ENCODE peak calls at places on chromosomes 13 and 19, in eight cellular contexts. One of them, this sample, is unnamed.

GRCh38 chr19:47779524-47780214 is 1.2 kb downstream of the SELENOW start:
- DNase-seq in EL: no peak
- DNase-seq in stimulated activated CD8-positive, alpha-beta memory T cell treated with anti-CD3 and anti-CD28 coated beads, Interleukin-7, amount 100 ng/mL, for 4 hours: no peak
- DNase-seq in WTC11: no peak
- DNase-seq in Daoy: no peak
- DNase-seq in SW 1271: no peak
- DNase-seq in A549: no peak
- DNase-seq in ascending aorta: peak; percentile 45
- DNase-seq in this sample: no peak

GRCh38 chr19:47661161-47661560 is 52.1 kb upstream of the EHD2 start:
- DNase-seq in EL: no peak
- DNase-seq in stimulated activated CD8-positive, alpha-beta memory T cell treated with anti-CD3 and anti-CD28 coated beads, Interleukin-7, amount 100 ng/mL, for 4 hours: no peak
- DNase-seq in WTC11: no peak
- DNase-seq in Daoy: no peak
- DNase-seq in SW 1271: no peak
- DNase-seq in A549: no peak
- DNase-seq in ascending aorta: no peak
- DNase-seq in this sample: no peak

GRCh38 chr13:102686024-102686423 is 8.8 kb downstream of the METTL21C start:
- DNase-seq in EL: no peak
- DNase-seq in stimulated activated CD8-positive, alpha-beta memory T cell treated with anti-CD3 and anti-CD28 coated beads, Interleukin-7, amount 100 ng/mL, for 4 hours: no peak
- DNase-seq in WTC11: no peak
- DNase-seq in Daoy: no peak
- DNase-seq in SW 1271: no peak
- DNase-seq in A549: no peak
- DNase-seq in ascending aorta: no peak
- DNase-seq in this sample: no peak

GRCh38 chr13:94586371-94586770 is 9.6 kb downstream of the TGDS start:
- DNase-seq in EL: no peak
- DNase-seq in stimulated activated CD8-positive, alpha-beta memory T cell treated with anti-CD3 and anti-CD28 coated beads, Interleukin-7, amount 100 ng/mL, for 4 hours: no peak
- DNase-seq in WTC11: no peak
- DNase-seq in Daoy: no peak
- DNase-seq in SW 1271: no peak
- DNase-seq in A549: no peak
- DNase-seq in ascending aorta: no peak
- DNase-seq in this sample: no peak

GRCh38 chr13:40506592-40507446 is 159.6 kb downstream of the FOXO1 start:
- DNase-seq in EL: no peak
- DNase-seq in stimulated activated CD8-positive, alpha-beta memory T cell treated with anti-CD3 and anti-CD28 coated beads, Interleukin-7, amount 100 ng/mL, for 4 hours: no peak
- DNase-seq in WTC11: no peak
- DNase-seq in Daoy: no peak
- DNase-seq in SW 1271: no peak
- DNase-seq in A549: no peak
- DNase-seq in ascending aorta: no peak
- DNase-seq in this sample: no peak

GRCh38 chr19:29682236-29682895 is 17.1 kb downstream of the PLEKHF1 start:
- DNase-seq in EL: no peak
- DNase-seq in stimulated activated CD8-positive, alpha-beta memory T cell treated with anti-CD3 and anti-CD28 coated beads, Interleukin-7, amount 100 ng/mL, for 4 hours: no peak
- DNase-seq in WTC11: no peak
- DNase-seq in Daoy: no peak
- DNase-seq in SW 1271: no peak
- DNase-seq in A549: no peak
- DNase-seq in ascending aorta: no peak
- DNase-seq in this sample: no peak

GRCh38 chr13:101415358-101416174 is 742 bp downstream of the NALCN start:
- DNase-seq in EL: no peak
- DNase-seq in stimulated activated CD8-positive, alpha-beta memory T cell treated with anti-CD3 and anti-CD28 coated beads, Interleukin-7, amount 100 ng/mL, for 4 hours: no peak
- DNase-seq in WTC11: peak; percentile 16
- DNase-seq in Daoy: no peak
- DNase-seq in SW 1271: peak; percentile 69
- DNase-seq in A549: no peak
- DNase-seq in ascending aorta: no peak
- DNase-seq in this sample: no peak

GRCh38 chr19:55353803-55354697 is 469 bp downstream of the COX6B2 start:
- DNase-seq in EL: peak; percentile 54
- DNase-seq in stimulated activated CD8-positive, alpha-beta memory T cell treated with anti-CD3 and anti-CD28 coated beads, Interleukin-7, amount 100 ng/mL, for 4 hours: peak; percentile 39
- DNase-seq in WTC11: peak; percentile 82
- DNase-seq in Daoy: peak; percentile 73
- DNase-seq in SW 1271: peak; percentile 18
- DNase-seq in A549: peak; percentile 90
- DNase-seq in ascending aorta: no peak
- DNase-seq in this sample: peak; percentile 94

GRCh38 chr19:43229315-43229714 is 23.9 kb upstream of the PSG4 start:
- DNase-seq in EL: peak; percentile 41
- DNase-seq in stimulated activated CD8-positive, alpha-beta memory T cell treated with anti-CD3 and anti-CD28 coated beads, Interleukin-7, amount 100 ng/mL, for 4 hours: no peak
- DNase-seq in WTC11: no peak
- DNase-seq in Daoy: peak; percentile 50
- DNase-seq in SW 1271: peak; percentile 14
- DNase-seq in A549: no peak
- DNase-seq in ascending aorta: no peak
- DNase-seq in this sample: no peak

GRCh38 chr13:113413898-113414282 is 39.4 kb downstream of the ADPRHL1 start:
- DNase-seq in EL: no peak
- DNase-seq in stimulated activated CD8-positive, alpha-beta memory T cell treated with anti-CD3 and anti-CD28 coated beads, Interleukin-7, amount 100 ng/mL, for 4 hours: no peak
- DNase-seq in WTC11: no peak
- DNase-seq in Daoy: no peak
- DNase-seq in SW 1271: no peak
- DNase-seq in A549: no peak
- DNase-seq in ascending aorta: peak; percentile 70
- DNase-seq in this sample: no peak

GRCh38 chr19:19224150-19224851 is 12.5 kb downstream of the NCAN start:
- DNase-seq in EL: no peak
- DNase-seq in stimulated activated CD8-positive, alpha-beta memory T cell treated with anti-CD3 and anti-CD28 coated beads, Interleukin-7, amount 100 ng/mL, for 4 hours: no peak
- DNase-seq in WTC11: no peak
- DNase-seq in Daoy: no peak
- DNase-seq in SW 1271: no peak
- DNase-seq in A549: no peak
- DNase-seq in ascending aorta: no peak
- DNase-seq in this sample: no peak

GRCh38 chr13:109790071-109790470 is 3.7 kb upstream of the IRS2 start:
- DNase-seq in EL: peak; percentile 25
- DNase-seq in stimulated activated CD8-positive, alpha-beta memory T cell treated with anti-CD3 and anti-CD28 coated beads, Interleukin-7, amount 100 ng/mL, for 4 hours: no peak
- DNase-seq in WTC11: no peak
- DNase-seq in Daoy: no peak
- DNase-seq in SW 1271: no peak
- DNase-seq in A549: no peak
- DNase-seq in ascending aorta: no peak
- DNase-seq in this sample: no peak

GRCh38 chr13:46761174-46761573 is 35.8 kb downstream of the ESD start:
- DNase-seq in EL: no peak
- DNase-seq in stimulated activated CD8-positive, alpha-beta memory T cell treated with anti-CD3 and anti-CD28 coated beads, Interleukin-7, amount 100 ng/mL, for 4 hours: no peak
- DNase-seq in WTC11: no peak
- DNase-seq in Daoy: no peak
- DNase-seq in SW 1271: no peak
- DNase-seq in A549: no peak
- DNase-seq in ascending aorta: no peak
- DNase-seq in this sample: no peak

GRCh38 chr13:43545317-43545874 is 241.4 kb downstream of the ENOX1 start:
- DNase-seq in EL: no peak
- DNase-seq in stimulated activated CD8-positive, alpha-beta memory T cell treated with anti-CD3 and anti-CD28 coated beads, Interleukin-7, amount 100 ng/mL, for 4 hours: no peak
- DNase-seq in WTC11: no peak
- DNase-seq in Daoy: no peak
- DNase-seq in SW 1271: no peak
- DNase-seq in A549: no peak
- DNase-seq in ascending aorta: no peak
- DNase-seq in this sample: no peak

GRCh38 chr19:29724741-29725140 is 9.7 kb upstream of the C19orf12 start:
- DNase-seq in EL: no peak
- DNase-seq in stimulated activated CD8-positive, alpha-beta memory T cell treated with anti-CD3 and anti-CD28 coated beads, Interleukin-7, amount 100 ng/mL, for 4 hours: no peak
- DNase-seq in WTC11: no peak
- DNase-seq in Daoy: no peak
- DNase-seq in SW 1271: no peak
- DNase-seq in A549: no peak
- DNase-seq in ascending aorta: no peak
- DNase-seq in this sample: no peak

GRCh38 chr13:110055089-110055488 is 251.9 kb downstream of the COL4A1 start:
- DNase-seq in EL: no peak
- DNase-seq in stimulated activated CD8-positive, alpha-beta memory T cell treated with anti-CD3 and anti-CD28 coated beads, Interleukin-7, amount 100 ng/mL, for 4 hours: no peak
- DNase-seq in WTC11: no peak
- DNase-seq in Daoy: no peak
- DNase-seq in SW 1271: no peak
- DNase-seq in A549: no peak
- DNase-seq in ascending aorta: no peak
- DNase-seq in this sample: no peak

GRCh38 chr13:36475468-36475867 is 43.2 kb downstream of the CCNA1 start:
- DNase-seq in EL: peak; percentile 1
- DNase-seq in stimulated activated CD8-positive, alpha-beta memory T cell treated with anti-CD3 and anti-CD28 coated beads, Interleukin-7, amount 100 ng/mL, for 4 hours: no peak
- DNase-seq in WTC11: peak; percentile 58
- DNase-seq in Daoy: no peak
- DNase-seq in SW 1271: peak; percentile 3
- DNase-seq in A549: no peak
- DNase-seq in ascending aorta: no peak
- DNase-seq in this sample: peak; percentile 80

GRCh38 chr19:32910874-32911273 is 41.3 kb upstream of the SLC7A9 start:
- DNase-seq in EL: no peak
- DNase-seq in stimulated activated CD8-positive, alpha-beta memory T cell treated with anti-CD3 and anti-CD28 coated beads, Interleukin-7, amount 100 ng/mL, for 4 hours: no peak
- DNase-seq in WTC11: no peak
- DNase-seq in Daoy: no peak
- DNase-seq in SW 1271: no peak
- DNase-seq in A549: no peak
- DNase-seq in ascending aorta: no peak
- DNase-seq in this sample: no peak

GRCh38 chr13:77009011-77009410 is 17.1 kb downstream of the CLN5 start:
- DNase-seq in EL: no peak
- DNase-seq in stimulated activated CD8-positive, alpha-beta memory T cell treated with anti-CD3 and anti-CD28 coated beads, Interleukin-7, amount 100 ng/mL, for 4 hours: no peak
- DNase-seq in WTC11: no peak
- DNase-seq in Daoy: no peak
- DNase-seq in SW 1271: no peak
- DNase-seq in A549: no peak
- DNase-seq in ascending aorta: no peak
- DNase-seq in this sample: no peak

GRCh38 chr13:73776137-73776785 is 357.9 kb downstream of the KLF12 start:
- DNase-seq in EL: no peak
- DNase-seq in stimulated activated CD8-positive, alpha-beta memory T cell treated with anti-CD3 and anti-CD28 coated beads, Interleukin-7, amount 100 ng/mL, for 4 hours: no peak
- DNase-seq in WTC11: no peak
- DNase-seq in Daoy: no peak
- DNase-seq in SW 1271: no peak
- DNase-seq in A549: no peak
- DNase-seq in ascending aorta: no peak
- DNase-seq in this sample: no peak

GRCh38 chr19:19410553-19411550 is 5.4 kb downstream of the GATAD2A start:
- DNase-seq in EL: no peak
- DNase-seq in stimulated activated CD8-positive, alpha-beta memory T cell treated with anti-CD3 and anti-CD28 coated beads, Interleukin-7, amount 100 ng/mL, for 4 hours: no peak
- DNase-seq in WTC11: no peak
- DNase-seq in Daoy: no peak
- DNase-seq in SW 1271: no peak
- DNase-seq in A549: no peak
- DNase-seq in ascending aorta: no peak
- DNase-seq in this sample: no peak

GRCh38 chr19:2097330-2098327 is 914 bp downstream of the IZUMO4 start:
- DNase-seq in EL: no peak
- DNase-seq in stimulated activated CD8-positive, alpha-beta memory T cell treated with anti-CD3 and anti-CD28 coated beads, Interleukin-7, amount 100 ng/mL, for 4 hours: no peak
- DNase-seq in WTC11: no peak
- DNase-seq in Daoy: no peak
- DNase-seq in SW 1271: no peak
- DNase-seq in A549: no peak
- DNase-seq in ascending aorta: no peak
- DNase-seq in this sample: no peak

GRCh38 chr19:38496603-38497487 is 63.4 kb downstream of the RYR1 start:
- DNase-seq in EL: no peak
- DNase-seq in stimulated activated CD8-positive, alpha-beta memory T cell treated with anti-CD3 and anti-CD28 coated beads, Interleukin-7, amount 100 ng/mL, for 4 hours: no peak
- DNase-seq in WTC11: no peak
- DNase-seq in Daoy: no peak
- DNase-seq in SW 1271: no peak
- DNase-seq in A549: no peak
- DNase-seq in ascending aorta: no peak
- DNase-seq in this sample: no peak

GRCh38 chr13:45396548-45397095 is 21.6 kb downstream of the SLC25A30 start:
- DNase-seq in EL: no peak
- DNase-seq in stimulated activated CD8-positive, alpha-beta memory T cell treated with anti-CD3 and anti-CD28 coated beads, Interleukin-7, amount 100 ng/mL, for 4 hours: no peak
- DNase-seq in WTC11: no peak
- DNase-seq in Daoy: peak; percentile 12
- DNase-seq in SW 1271: no peak
- DNase-seq in A549: no peak
- DNase-seq in ascending aorta: no peak
- DNase-seq in this sample: peak; percentile 64

GRCh38 chr19:18294467-18294864 is 13.0 kb upstream of the JUND start:
- DNase-seq in EL: no peak
- DNase-seq in stimulated activated CD8-positive, alpha-beta memory T cell treated with anti-CD3 and anti-CD28 coated beads, Interleukin-7, amount 100 ng/mL, for 4 hours: peak; percentile 93
- DNase-seq in WTC11: peak; percentile 48
- DNase-seq in Daoy: no peak
- DNase-seq in SW 1271: no peak
- DNase-seq in A549: no peak
- DNase-seq in ascending aorta: peak; percentile 73
- DNase-seq in this sample: peak; percentile 78

GRCh38 chr13:98142427-98143156 is at the start of gene FARP1:
- DNase-seq in EL: peak; percentile 77
- DNase-seq in stimulated activated CD8-positive, alpha-beta memory T cell treated with anti-CD3 and anti-CD28 coated beads, Interleukin-7, amount 100 ng/mL, for 4 hours: no peak
- DNase-seq in WTC11: peak; percentile 79
- DNase-seq in Daoy: peak; percentile 77
- DNase-seq in SW 1271: peak; percentile 62
- DNase-seq in A549: peak; percentile 48
- DNase-seq in ascending aorta: no peak
- DNase-seq in this sample: peak; percentile 89

GRCh38 chr13:43822969-43823368 is 36.2 kb upstream of the ENOX1 start:
- DNase-seq in EL: no peak
- DNase-seq in stimulated activated CD8-positive, alpha-beta memory T cell treated with anti-CD3 and anti-CD28 coated beads, Interleukin-7, amount 100 ng/mL, for 4 hours: no peak
- DNase-seq in WTC11: no peak
- DNase-seq in Daoy: no peak
- DNase-seq in SW 1271: no peak
- DNase-seq in A549: no peak
- DNase-seq in ascending aorta: no peak
- DNase-seq in this sample: no peak

GRCh38 chr13:43492745-43493144 is 294.0 kb downstream of the ENOX1 start:
- DNase-seq in EL: no peak
- DNase-seq in stimulated activated CD8-positive, alpha-beta memory T cell treated with anti-CD3 and anti-CD28 coated beads, Interleukin-7, amount 100 ng/mL, for 4 hours: no peak
- DNase-seq in WTC11: no peak
- DNase-seq in Daoy: no peak
- DNase-seq in SW 1271: no peak
- DNase-seq in A549: no peak
- DNase-seq in ascending aorta: no peak
- DNase-seq in this sample: no peak

GRCh38 chr13:103515410-103515809 is 449.2 kb upstream of the SLC10A2 start:
- DNase-seq in EL: no peak
- DNase-seq in stimulated activated CD8-positive, alpha-beta memory T cell treated with anti-CD3 and anti-CD28 coated beads, Interleukin-7, amount 100 ng/mL, for 4 hours: no peak
- DNase-seq in WTC11: no peak
- DNase-seq in Daoy: no peak
- DNase-seq in SW 1271: no peak
- DNase-seq in A549: no peak
- DNase-seq in ascending aorta: no peak
- DNase-seq in this sample: no peak

GRCh38 chr19:35549174-35549788 is 3.9 kb downstream of the TMEM147 start:
- DNase-seq in EL: peak; percentile 70
- DNase-seq in stimulated activated CD8-positive, alpha-beta memory T cell treated with anti-CD3 and anti-CD28 coated beads, Interleukin-7, amount 100 ng/mL, for 4 hours: no peak
- DNase-seq in WTC11: peak; percentile 69
- DNase-seq in Daoy: peak; percentile 74
- DNase-seq in SW 1271: peak; percentile 35
- DNase-seq in A549: peak; percentile 96
- DNase-seq in ascending aorta: no peak
- DNase-seq in this sample: peak; percentile 88

GRCh38 chr19:32308436-32309077 is 36.9 kb upstream of the ZNF507 start:
- DNase-seq in EL: no peak
- DNase-seq in stimulated activated CD8-positive, alpha-beta memory T cell treated with anti-CD3 and anti-CD28 coated beads, Interleukin-7, amount 100 ng/mL, for 4 hours: no peak
- DNase-seq in WTC11: no peak
- DNase-seq in Daoy: no peak
- DNase-seq in SW 1271: no peak
- DNase-seq in A549: no peak
- DNase-seq in ascending aorta: no peak
- DNase-seq in this sample: no peak

GRCh38 chr13:25112856-25113255 is 16.9 kb downstream of the PABPC3 start:
- DNase-seq in EL: no peak
- DNase-seq in stimulated activated CD8-positive, alpha-beta memory T cell treated with anti-CD3 and anti-CD28 coated beads, Interleukin-7, amount 100 ng/mL, for 4 hours: no peak
- DNase-seq in WTC11: no peak
- DNase-seq in Daoy: no peak
- DNase-seq in SW 1271: no peak
- DNase-seq in A549: no peak
- DNase-seq in ascending aorta: no peak
- DNase-seq in this sample: no peak

GRCh38 chr19:15252398-15253018 is 20.3 kb upstream of the EPHX3 start:
- DNase-seq in EL: peak; percentile 64
- DNase-seq in stimulated activated CD8-positive, alpha-beta memory T cell treated with anti-CD3 and anti-CD28 coated beads, Interleukin-7, amount 100 ng/mL, for 4 hours: no peak
- DNase-seq in WTC11: peak; percentile 42
- DNase-seq in Daoy: peak; percentile 66
- DNase-seq in SW 1271: no peak
- DNase-seq in A549: no peak
- DNase-seq in ascending aorta: no peak
- DNase-seq in this sample: peak; percentile 75

GRCh38 chr13:106182404-106182803 is 353.1 kb downstream of the EFNB2 start:
- DNase-seq in EL: peak; percentile 92
- DNase-seq in stimulated activated CD8-positive, alpha-beta memory T cell treated with anti-CD3 and anti-CD28 coated beads, Interleukin-7, amount 100 ng/mL, for 4 hours: no peak
- DNase-seq in WTC11: no peak
- DNase-seq in Daoy: peak; percentile 88
- DNase-seq in SW 1271: peak; percentile 24
- DNase-seq in A549: no peak
- DNase-seq in ascending aorta: no peak
- DNase-seq in this sample: no peak